ENCODE peak calls at places on chromosomes 11 and 22, in ten cellular contexts. A, I, G, Y, W, K, E, Q, X and U are unnamed samples.

GRCh38 chr11:33542921-33543320 is 157.7 kb downstream of the C11orf91 start:
- DNase-seq in A (peak), I (peak), G (peak), Y (no peak), W (peak), K (peak), E (peak), Q (no peak), X (no peak), U (peak)

GRCh38 chr11:34274712-34275398 is 83.0 kb downstream of the ABTB2 start:
- DNase-seq in A (peak), I (peak), G (no peak), Y (no peak), W (peak), K (peak), E (no peak), Q (no peak), X (peak), U (peak)

GRCh38 chr22:46233231-46233630 is 16.9 kb downstream of the CDPF1 start:
- DNase-seq in A (peak), I (peak), G (no peak), Y (no peak), W (peak), K (peak), E (peak), Q (no peak), X (peak), U (no peak)

GRCh38 chr11:128379587-128380279 is 207.6 kb downstream of the ETS1 start:
- DNase-seq in A (no peak), I (no peak), G (no peak), Y (no peak), W (no peak), K (no peak), E (no peak), Q (no peak), X (no peak), U (no peak)

GRCh38 chr11:926341-926916 is 759 bp downstream of the AP2A2 start:
- DNase-seq in A (peak), I (no peak), G (peak), Y (no peak), W (peak), K (peak), E (no peak), Q (no peak), X (no peak), U (peak)

GRCh38 chr22:40491990-40492631 is 121.7 kb downstream of the SGSM3 start:
- DNase-seq in A (peak), I (no peak), G (no peak), Y (no peak), W (no peak), K (peak), E (no peak), Q (no peak), X (no peak), U (no peak)

GRCh38 chr11:36363361-36364272 is 67.5 kb downstream of the PRR5L start:
- DNase-seq in A (no peak), I (no peak), G (no peak), Y (no peak), W (peak), K (no peak), E (no peak), Q (no peak), X (no peak), U (no peak)

GRCh38 chr11:47992959-47993820 is 12.8 kb downstream of the PTPRJ start:
- DNase-seq in A (peak), I (no peak), G (no peak), Y (no peak), W (peak), K (no peak), E (no peak), Q (no peak), X (peak), U (no peak)

GRCh38 chr22:26916236-26916635 is 258.8 kb downstream of the MIAT start:
- DNase-seq in A (no peak), I (no peak), G (no peak), Y (no peak), W (no peak), K (no peak), E (no peak), Q (no peak), X (no peak), U (no peak)

GRCh38 chr22:23373601-23374000 is 193.3 kb downstream of the BCR start:
- DNase-seq in A (no peak), I (no peak), G (no peak), Y (no peak), W (no peak), K (no peak), E (no peak), Q (no peak), X (no peak), U (no peak)

GRCh38 chr11:78289547-78290292 is 101.0 kb downstream of the USP35 start:
- DNase-seq in A (no peak), I (no peak), G (no peak), Y (no peak), W (no peak), K (no peak), E (no peak), Q (no peak), X (no peak), U (no peak)

GRCh38 chr22:50182176-50183081 is 3.3 kb upstream of the TRABD start:
- DNase-seq in A (no peak), I (no peak), G (no peak), Y (no peak), W (no peak), K (no peak), E (no peak), Q (no peak), X (no peak), U (peak)

GRCh38 chr11:66315921-66316811 is 678 bp downstream of the CD248 start:
- DNase-seq in A (no peak), I (no peak), G (no peak), Y (no peak), W (no peak), K (no peak), E (no peak), Q (no peak), X (no peak), U (no peak)

GRCh38 chr11:104609297-104609696 is 289.0 kb downstream of the CASP12 start:
- DNase-seq in A (peak), I (no peak), G (peak), Y (peak), W (peak), K (no peak), E (peak), Q (no peak), X (no peak), U (peak)

GRCh38 chr22:31339148-31339832 is 6.9 kb downstream of the PATZ1 start:
- DNase-seq in A (no peak), I (no peak), G (no peak), Y (no peak), W (no peak), K (no peak), E (no peak), Q (no peak), X (no peak), U (no peak)

GRCh38 chr11:43797866-43798265 is 82.8 kb upstream of the ALKBH3 start:
- DNase-seq in A (no peak), I (no peak), G (no peak), Y (no peak), W (no peak), K (no peak), E (no peak), Q (no peak), X (no peak), U (no peak)

GRCh38 chr11:68398870-68399865 is 61.4 kb upstream of the PPP6R3 start:
- DNase-seq in A (peak), I (no peak), G (no peak), Y (no peak), W (no peak), K (peak), E (no peak), Q (no peak), X (peak), U (peak)

GRCh38 chr11:64842851-64843841 is 1.3 kb downstream of the CDC42BPG start:
- DNase-seq in A (no peak), I (no peak), G (no peak), Y (no peak), W (no peak), K (no peak), E (no peak), Q (no peak), X (no peak), U (peak)

GRCh38 chr11:121575250-121575962 is 122.6 kb upstream of the SORL1-AS1 start:
- DNase-seq in A (no peak), I (peak), G (no peak), Y (no peak), W (no peak), K (peak), E (no peak), Q (no peak), X (peak), U (no peak)

GRCh38 chr11:291281-292210 is 2.6 kb downstream of the PGGHG start:
- DNase-seq in A (no peak), I (no peak), G (no peak), Y (no peak), W (no peak), K (no peak), E (no peak), Q (no peak), X (peak), U (no peak)

GRCh38 chr22:48742191-48742555 is 1085.5 kb downstream of the BRD1 start:
- DNase-seq in A (no peak), I (no peak), G (no peak), Y (no peak), W (no peak), K (no peak), E (no peak), Q (no peak), X (peak), U (no peak)

GRCh38 chr11:47587039-47587675 is 679 bp downstream of the FAM180B start:
- DNase-seq in A (peak), I (no peak), G (no peak), Y (no peak), W (no peak), K (no peak), E (no peak), Q (no peak), X (no peak), U (no peak)

GRCh38 chr11:20448838-20449237 is 61.3 kb downstream of the PRMT3 start:
- DNase-seq in A (no peak), I (no peak), G (no peak), Y (no peak), W (no peak), K (no peak), E (no peak), Q (no peak), X (no peak), U (no peak)

GRCh38 chr22:29450222-29450621 is 11.8 kb downstream of the RFPL1 start:
- DNase-seq in A (no peak), I (no peak), G (no peak), Y (no peak), W (no peak), K (no peak), E (no peak), Q (no peak), X (no peak), U (no peak)

GRCh38 chr11:130421199-130421585 is 7.2 kb downstream of the ADAMTS8 start:
- DNase-seq in A (no peak), I (no peak), G (no peak), Y (no peak), W (no peak), K (no peak), E (no peak), Q (no peak), X (no peak), U (no peak)

GRCh38 chr11:4551346-4551979 is 6.5 kb downstream of the OR52M1 start:
- DNase-seq in A (peak), I (no peak), G (no peak), Y (no peak), W (peak), K (no peak), E (no peak), Q (no peak), X (no peak), U (no peak)

GRCh38 chr11:63666874-63667273 is 4.3 kb downstream of the ATL3 start:
- DNase-seq in A (peak), I (no peak), G (no peak), Y (no peak), W (no peak), K (no peak), E (no peak), Q (no peak), X (no peak), U (no peak)

GRCh38 chr11:95092549-95093324 is 3.1 kb downstream of the ENDOD1 start:
- DNase-seq in A (peak), I (no peak), G (no peak), Y (no peak), W (peak), K (no peak), E (no peak), Q (no peak), X (no peak), U (no peak)

GRCh38 chr11:17633279-17633986 is 85.9 kb upstream of the MYOD1 start:
- DNase-seq in A (no peak), I (no peak), G (no peak), Y (no peak), W (no peak), K (no peak), E (no peak), Q (no peak), X (no peak), U (no peak)

GRCh38 chr11:118224512-118225180 is at the start of gene JAML:
- DNase-seq in A (no peak), I (no peak), G (no peak), Y (no peak), W (no peak), K (no peak), E (no peak), Q (peak), X (no peak), U (no peak)

GRCh38 chr22:19519041-19519926 is 4.9 kb downstream of the CLDN5 start:
- DNase-seq in A (no peak), I (no peak), G (no peak), Y (no peak), W (peak), K (no peak), E (no peak), Q (no peak), X (peak), U (no peak)